ENCODE peak calls at places on chromosome 3, in seven cellular contexts. N, V, L, S, X, P and F are unnamed samples.

GRCh38 chr3:8500208-8500961 is 1.2 kb upstream of the LMCD1 start:
- DNase-seq in N (no peak), V (no peak), L (no peak), S (no peak), X (no peak), P (no peak), F (no peak)

GRCh38 chr3:52216585-52217408 is 8.6 kb downstream of the TLR9 start:
- DNase-seq in N (peak; percentile 14), V (peak; percentile 75), L (peak; percentile 52), S (no peak), X (no peak), P (no peak), F (peak; percentile 77)

GRCh38 chr3:136751259-136752045 is 726 bp downstream of the STAG1 start:
- DNase-seq in N (no peak), V (peak; percentile 75), L (peak; percentile 67), S (peak; percentile 10), X (peak; percentile 79), P (peak; percentile 50), F (peak; percentile 85)

GRCh38 chr3:156825795-156826143 is 384 bp upstream of the LEKR1 start:
- DNase-seq in N (no peak), V (no peak), L (no peak), S (no peak), X (no peak), P (no peak), F (no peak)

GRCh38 chr3:175075269-175075668 is 216.1 kb downstream of the NAALADL2 start:
- DNase-seq in N (no peak), V (no peak), L (no peak), S (no peak), X (no peak), P (no peak), F (no peak)

GRCh38 chr3:18233987-18234716 is 191.0 kb downstream of the SATB1 start:
- DNase-seq in N (no peak), V (no peak), L (no peak), S (no peak), X (no peak), P (no peak), F (no peak)

GRCh38 chr3:71254658-71255057 is 328.9 kb downstream of the FOXP1 start:
- DNase-seq in N (no peak), V (no peak), L (no peak), S (no peak), X (no peak), P (no peak), F (no peak)

GRCh38 chr3:40546811-40547210 is 22.1 kb downstream of the ZNF621 start:
- DNase-seq in N (no peak), V (no peak), L (no peak), S (no peak), X (no peak), P (no peak), F (no peak)

GRCh38 chr3:186529204-186529999 is 14.8 kb downstream of the CRYGS start:
- DNase-seq in N (no peak), V (no peak), L (no peak), S (no peak), X (peak; percentile 62), P (no peak), F (no peak)

GRCh38 chr3:130488769-130489450 is 28.1 kb upstream of the COL6A6 start:
- DNase-seq in N (no peak), V (no peak), L (no peak), S (no peak), X (no peak), P (no peak), F (no peak)

GRCh38 chr3:130491431-130491830 is 25.5 kb upstream of the COL6A6 start:
- DNase-seq in N (no peak), V (no peak), L (no peak), S (no peak), X (no peak), P (no peak), F (no peak)

GRCh38 chr3:130488288-130488687 is 28.7 kb upstream of the COL6A6 start:
- DNase-seq in N (no peak), V (no peak), L (no peak), S (no peak), X (no peak), P (no peak), F (no peak)

DNA sequence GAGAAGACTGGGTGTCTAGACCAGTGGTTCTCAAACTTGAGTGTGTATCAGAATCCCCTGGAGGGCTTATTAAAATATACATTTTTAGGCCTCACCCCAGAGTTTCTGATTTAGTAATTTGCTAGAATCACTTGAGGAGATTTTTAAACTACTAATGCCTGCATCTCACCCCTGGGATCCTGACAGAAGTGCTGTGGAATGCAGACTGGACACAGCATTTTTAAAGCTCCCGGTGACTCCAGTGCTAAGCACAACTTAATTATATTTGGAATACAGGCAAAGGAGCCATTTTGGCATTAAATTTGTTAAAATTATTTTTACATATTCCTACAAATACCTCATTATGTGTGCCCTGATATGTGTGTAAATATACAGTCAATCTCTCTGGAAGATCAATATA is 26.7 kb upstream of the COL6A6 start:
- DNase-seq in N (no peak), V (no peak), L (no peak), S (no peak), X (no peak), P (no peak), F (no peak)
- H3K27ac ChIP-seq in N (no peak overlapping the region), V (no peak overlapping the region), L (no peak overlapping the region), S (no peak overlapping the region), X (no peak overlapping the region), P (no peak overlapping the region), F (no peak overlapping the region)

GRCh38 chr3:88076712-88077111 is 17.7 kb downstream of the ZNF654 start:
- DNase-seq in N (no peak), V (no peak), L (no peak), S (no peak), X (no peak), P (no peak), F (no peak)
- H3K4me3 ChIP-seq in N (no peak overlapping the region), V (no peak overlapping the region), L (no peak overlapping the region), S (no peak overlapping the region), X (no peak overlapping the region), P (no peak overlapping the region), F (no peak overlapping the region)

GRCh38 chr3:481680-482079 is 285.1 kb downstream of the CHL1 start:
- DNase-seq in N (no peak), V (no peak), L (no peak), S (no peak), X (no peak), P (no peak), F (no peak)
- TF ChIP-seq CTCF in N (peak; percentile 19), V (no peak), L (peak; percentile 35), S (no peak), X (no peak), P (no peak), F (no peak)

GRCh38 chr3:75692061-75692460 is 27.9 kb downstream of the FRG2C start:
- DNase-seq in N (no peak), V (no peak), L (no peak), S (no peak), X (no peak), P (no peak), F (no peak)

DNA sequence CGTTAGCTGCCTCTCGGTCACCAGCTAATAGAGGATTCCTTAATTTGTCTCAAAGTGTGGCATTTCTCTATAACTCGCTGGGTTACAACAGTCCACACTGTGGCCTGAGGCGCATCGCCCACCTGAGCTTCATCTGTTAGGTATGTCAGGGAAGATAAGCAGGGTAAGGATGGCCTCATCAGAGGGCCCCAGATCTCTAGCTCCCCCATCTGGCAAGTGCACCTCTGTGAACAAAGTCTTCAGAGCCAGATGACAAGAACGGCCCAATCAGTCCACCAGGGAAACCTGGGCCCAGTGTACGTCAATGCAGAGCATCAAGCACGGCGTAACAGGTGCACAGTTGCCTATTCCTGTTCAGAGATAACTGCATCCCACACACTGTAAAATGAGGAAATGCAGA is 23.2 kb downstream of the FRG2C start:
- DNase-seq in N (no peak), V (no peak), L (no peak), S (no peak), X (no peak), P (no peak), F (no peak)
- H3K27ac ChIP-seq in N (no peak overlapping the region), V (no peak overlapping the region), L (no peak overlapping the region), S (no peak overlapping the region), X (no peak overlapping the region), P (no peak overlapping the region), F (no peak overlapping the region)

DNA sequence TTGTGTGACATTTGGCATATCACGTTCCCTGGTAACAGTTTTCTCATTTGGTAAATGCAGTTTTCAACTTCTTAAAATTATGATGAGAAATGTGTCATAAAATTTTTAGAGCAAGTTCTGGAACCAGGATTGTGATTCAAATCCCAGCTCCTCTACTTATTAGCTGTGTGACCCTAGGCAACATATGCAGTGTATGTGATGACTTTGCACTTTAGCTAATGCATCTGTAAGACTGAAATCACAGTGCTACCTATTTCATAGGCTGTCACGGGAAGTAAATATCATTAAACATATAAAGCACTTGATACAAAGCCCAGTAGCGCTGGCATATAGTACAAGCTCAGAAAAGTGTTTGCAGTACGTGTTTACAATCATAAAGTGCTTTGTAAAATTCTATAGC is 419.4 kb downstream of the GRM7 start:
- DNase-seq in N (no peak), V (no peak), L (no peak), S (no peak), X (no peak), P (no peak), F (no peak)
- H3K4me3 ChIP-seq in N (no peak overlapping the region), V (no peak overlapping the region), L (no peak overlapping the region), S (no peak overlapping the region), X (no peak overlapping the region), P (no peak overlapping the region), F (no peak overlapping the region)

DNA sequence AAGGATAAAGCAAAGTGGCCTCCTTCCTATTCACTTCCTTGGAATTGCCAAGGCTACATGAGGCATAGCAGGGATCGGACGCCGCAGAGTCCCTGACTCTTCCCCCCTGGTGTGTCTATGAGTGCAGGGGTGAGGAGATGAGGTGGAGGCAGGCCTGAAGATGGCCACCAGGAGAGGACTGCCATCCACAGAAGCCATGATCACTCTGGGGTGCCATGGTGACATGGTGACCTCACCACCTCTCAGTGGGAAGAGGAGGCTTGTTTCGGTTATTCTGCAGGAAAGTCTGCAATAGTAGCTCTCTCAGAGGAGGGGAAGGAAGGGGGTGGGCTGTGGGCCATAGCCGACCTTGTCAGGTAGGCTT is 57.0 kb upstream of the LIMD1 start:
- DNase-seq in N (no peak), V (no peak), L (no peak), S (no peak), X (no peak), P (no peak), F (no peak)
- TF ChIP-seq CTCF in N (no peak), V (no peak), L (no peak), S (no peak), X (no peak), P (no peak), F (no peak)

GRCh38 chr3:30492581-30493192 is 113.7 kb upstream of the TGFBR2 start:
- DNase-seq in N (no peak), V (no peak), L (no peak), S (no peak), X (no peak), P (no peak), F (no peak)
- H3K27ac ChIP-seq in N (no peak overlapping the region), V (no peak overlapping the region), L (peak overlapping the region; percentile 81), S (peak overlapping the region; percentile 85), X (no peak overlapping the region), P (peak overlapping the region; percentile 96), F (peak overlapping the region; percentile 85)

DNA sequence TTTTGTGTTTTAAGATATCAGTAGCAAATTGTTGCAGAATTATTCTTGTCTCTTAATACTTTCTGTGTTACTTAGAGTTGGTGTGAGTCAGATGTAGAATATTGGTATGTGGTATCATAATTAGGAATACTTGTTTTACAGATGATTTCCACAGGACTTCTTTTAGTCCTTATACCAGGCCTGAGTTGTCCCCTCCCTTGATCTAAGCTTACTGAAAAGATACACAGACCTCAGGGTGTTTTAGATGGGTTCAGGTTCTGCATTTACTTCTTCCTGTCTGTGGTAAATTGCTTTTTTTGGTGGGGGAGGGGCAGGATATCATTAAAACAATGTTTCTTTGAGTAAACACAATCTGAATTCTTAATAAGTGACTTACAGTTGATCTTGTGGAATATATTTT is 14.2 kb downstream of the DZIP3 start:
- DNase-seq in N (no peak), V (no peak), L (no peak), S (no peak), X (peak; percentile 17), P (no peak), F (no peak)
- H3K4me3 ChIP-seq in N (no peak overlapping the region), V (no peak overlapping the region), L (no peak overlapping the region), S (no peak overlapping the region), X (no peak overlapping the region), P (no peak overlapping the region), F (no peak overlapping the region)